ENCODE peak calls at places on chromosome 16, in eight cellular contexts. Y, J, O, U, B, E, G and X are unnamed samples.

GRCh38 chr16:79690159-79690558 is 89.6 kb upstream of the MAF start:
- DNase-seq in E (no peak), U (no peak), Y (no peak), O (no peak), J (no peak), G (no peak), B (peak), X (no peak)

GRCh38 chr16:67731071-67731810 is 12.1 kb upstream of the GFOD2 start:
- DNase-seq in Y (no peak), J (no peak), U (no peak), G (no peak), B (no peak), O (no peak), E (no peak), X (no peak)

GRCh38 chr16:82510041-82510440 is 116.7 kb upstream of the CDH13 start:
- DNase-seq in E (no peak), G (no peak), O (no peak), B (no peak), Y (no peak), U (no peak), J (no peak), X (no peak)

GRCh38 chr16:10368984-10369551 is 16.8 kb upstream of the ATF7IP2 start:
- DNase-seq in Y (no peak), O (no peak), G (no peak), E (peak), B (no peak), J (no peak), U (no peak), X (no peak)

GRCh38 chr16:17346774-17347569 is 123.8 kb downstream of the XYLT1 start:
- DNase-seq in J (no peak), U (no peak), E (no peak), B (no peak), Y (no peak), O (peak), G (no peak), X (no peak)

GRCh38 chr16:68447721-68448359 is 468 bp downstream of the SMPD3 start:
- DNase-seq in G (no peak), Y (no peak), E (no peak), U (no peak), O (no peak), J (no peak), B (no peak), X (no peak)

GRCh38 chr16:13376174-13376573 is 474.8 kb downstream of the SHISA9 start:
- DNase-seq in B (no peak), Y (no peak), E (no peak), O (no peak), U (no peak), G (no peak), J (no peak), X (no peak)

GRCh38 chr16:54171855-54172537 is 114.6 kb downstream of the IRX3 start:
- DNase-seq in Y (no peak), G (no peak), J (no peak), U (no peak), B (peak), E (peak), O (no peak), X (no peak)

GRCh38 chr16:76583466-76583865 is 306.3 kb downstream of the CNTNAP4 start:
- DNase-seq in G (no peak), O (peak), J (no peak), Y (no peak), U (peak), B (peak), E (peak), X (no peak)

GRCh38 chr16:68375801-68376536 is 65.2 kb downstream of the PRMT7 start:
- DNase-seq in E (no peak), B (no peak), J (no peak), G (no peak), O (no peak), U (no peak), Y (peak), X (no peak)

GRCh38 chr16:28261916-28262315 is 30.4 kb upstream of the SBK1 start:
- DNase-seq in O (no peak), J (no peak), G (no peak), Y (peak), E (no peak), B (no peak), U (no peak), X (no peak)

GRCh38 chr16:24966031-24966430 is 49.1 kb downstream of the ARHGAP17 start:
- DNase-seq in B (no peak), Y (no peak), G (no peak), E (no peak), J (no peak), O (no peak), U (no peak), X (no peak)

GRCh38 chr16:56125922-56126321 is 65.4 kb upstream of the GNAO1 start:
- DNase-seq in J (no peak), B (no peak), G (no peak), U (no peak), O (no peak), Y (no peak), E (no peak), X (no peak)

DNA sequence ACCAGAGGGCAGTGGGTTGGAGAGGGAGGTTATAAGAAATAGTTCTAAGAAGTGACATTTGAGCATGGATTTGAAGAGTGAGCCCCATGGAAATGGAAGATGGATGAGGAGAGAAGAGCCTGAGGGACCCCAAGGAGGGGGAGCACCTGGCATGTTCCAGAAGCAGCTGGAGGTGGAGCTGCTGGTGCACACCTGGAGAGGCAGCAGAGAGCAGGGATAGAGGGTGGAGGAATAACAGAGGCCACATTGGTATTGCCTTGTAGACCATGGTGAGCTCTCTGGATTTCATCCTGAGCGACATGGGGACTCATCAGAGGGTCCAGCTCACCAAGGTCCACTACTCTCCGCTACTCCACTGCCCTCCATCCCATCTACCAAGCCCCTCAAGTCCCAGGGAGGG is 22.3 kb upstream of the KDM8 start:
- DNase-seq in J (no peak), G (no peak), O (no peak), B (no peak), E (no peak), U (no peak), Y (no peak), X (no peak)
- TF ChIP-seq CTCF in J (no peak), G (no peak), O (no peak), B (no peak), E (peak), U (no peak), Y (no peak), X (no peak)

GRCh38 chr16:71460246-71460645 is 1.8 kb downstream of the ZNF23 start:
- DNase-seq in U (no peak), E (peak), Y (no peak), G (no peak), B (peak), O (no peak), J (no peak), X (no peak)

GRCh38 chr16:71456801-71457200 is 5.2 kb downstream of the ZNF23 start:
- DNase-seq in G (no peak), J (no peak), Y (no peak), E (no peak), U (no peak), B (no peak), O (peak), X (no peak)

GRCh38 chr16:71467810-71468209 is 5.8 kb upstream of the ZNF23 start:
- DNase-seq in E (peak), Y (no peak), U (no peak), G (no peak), B (peak), O (no peak), J (peak), X (no peak)

GRCh38 chr16:71459510-71459909 is 2.5 kb downstream of the ZNF23 start:
- DNase-seq in O (no peak), U (no peak), Y (no peak), B (no peak), G (no peak), E (no peak), J (no peak), X (no peak)

GRCh38 chr16:71461686-71462648 is at the start of gene ZNF23:
- DNase-seq in G (peak), B (peak), Y (peak), E (peak), O (peak), J (peak), U (peak), X (peak)
- TF ChIP-seq CTCF in G (no peak), B (no peak), Y (peak), E (no peak), O (no peak), J (peak), U (peak), X (no peak)

GRCh38 chr16:75377971-75378386 is 55.3 kb downstream of the CFDP1 start:
- DNase-seq in E (peak), G (no peak), O (peak), B (peak), J (no peak), U (no peak), Y (no peak), X (no peak)

GRCh38 chr16:75376475-75376907 is 56.8 kb downstream of the CFDP1 start:
- DNase-seq in B (no peak), U (no peak), G (no peak), Y (no peak), J (no peak), E (no peak), O (no peak), X (no peak)

GRCh38 chr16:75374388-75374787 is 58.9 kb downstream of the CFDP1 start:
- DNase-seq in O (no peak), J (no peak), B (no peak), G (no peak), Y (no peak), E (no peak), U (no peak), X (no peak)

GRCh38 chr16:75372236-75372856 is 61.0 kb downstream of the CFDP1 start:
- DNase-seq in U (no peak), B (peak), J (no peak), E (peak), Y (no peak), G (no peak), O (no peak), X (no peak)
- TF ChIP-seq CTCF in U (no peak), B (no peak), J (no peak), E (no peak), Y (no peak), G (no peak), O (no peak), X (no peak)

GRCh38 chr16:87747626-87748025 is 18.2 kb downstream of the KLHDC4 start:
- DNase-seq in B (no peak), O (no peak), G (no peak), J (no peak), Y (no peak), U (no peak), E (no peak), X (no peak)
- TF ChIP-seq CTCF in B (no peak), O (no peak), G (no peak), J (no peak), Y (no peak), U (no peak), E (no peak), X (no peak)

DNA sequence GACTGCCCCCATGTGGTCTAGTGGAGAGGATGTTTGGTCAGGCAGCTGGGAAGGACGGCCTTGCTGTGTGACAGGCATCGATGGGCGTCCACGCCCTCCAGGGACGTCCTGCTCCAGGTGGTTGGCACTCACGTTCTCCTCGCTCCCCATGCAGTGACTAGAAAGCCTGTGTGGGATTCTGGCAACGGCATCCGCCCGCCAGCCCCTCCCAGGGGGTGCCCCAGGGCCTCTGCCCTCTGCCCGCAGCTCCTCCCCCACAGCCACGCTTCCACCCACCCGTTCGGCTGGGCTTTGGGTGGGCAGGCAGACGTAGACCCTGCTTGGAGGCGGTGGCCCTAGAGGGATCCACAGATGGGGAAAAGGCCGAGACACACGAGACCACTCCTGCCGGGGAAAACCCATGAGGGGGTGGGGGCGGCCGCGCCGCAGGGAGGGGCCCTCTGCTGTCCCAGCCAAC is 4.7 kb upstream of the IL17C start:
- DNase-seq in B (no peak), U (no peak), O (no peak), G (no peak), J (peak), Y (no peak), E (peak), X (no peak)
- TF ChIP-seq CTCF in B (no peak), U (no peak), O (no peak), G (peak), J (no peak), Y (no peak), E (peak), X (peak)